ENCODE peak calls at places on chromosomes 1 and 21, in eight cellular contexts. K is neural crest cell; D is SJSA1; U is Panc1; Y is activated T-cell treated with anti-CD3 and anti-CD28 coated beads, Interleukin-2, amount 50 U/mL, for 24 hours; G is ureter; H is IMR-90; O is natural killer cell treated with Interleukin-12 subunit alpha and Interleukin-12 subunit beta and Interleukin-15 and Interleukin-18, amount 100 ng/mL, for 72 hours. Q is an unnamed sample.

GRCh38 chr21:33021667-33022066 is 4.1 kb upstream of the OLIG2 start:
- DNase-seq in K (no peak), D (no peak), U (no peak), Y (no peak), G (no peak), H (no peak), O (no peak), Q (no peak)

GRCh38 chr1:217211484-217211883 is 419.4 kb downstream of the GPATCH2 start:
- DNase-seq in K (no peak), D (no peak), U (no peak), Y (no peak), G (no peak), H (no peak), O (no peak), Q (no peak)

GRCh38 chr1:112995890-112996289 is 39.9 kb upstream of the SLC16A1 start:
- DNase-seq in K (no peak), D (no peak), U (no peak), Y (no peak), G (no peak), H (no peak), O (no peak), Q (no peak)

GRCh38 chr1:22470227-22470626 is 18.6 kb downstream of the ZBTB40 start:
- DNase-seq in K (no peak), D (no peak), U (no peak), Y (no peak), G (no peak), H (no peak), O (no peak), Q (no peak)

GRCh38 chr1:163467291-163467690 is 145.5 kb downstream of the NUF2 start:
- DNase-seq in K (no peak), D (no peak), U (no peak), Y (no peak), G (no peak), H (no peak), O (no peak), Q (no peak)

GRCh38 chr1:153626929-153627796 is at the start of gene S100A13:
- DNase-seq in K (peak), D (peak), U (no peak), Y (no peak), G (peak), H (peak), O (no peak), Q (peak)

GRCh38 chr1:196148367-196148970 is 459.8 kb downstream of the KCNT2 start:
- DNase-seq in K (no peak), D (no peak), U (peak), Y (no peak), G (no peak), H (peak), O (no peak), Q (no peak)

GRCh38 chr1:160256396-160257046 is 5.8 kb downstream of the DCAF8 start:
- DNase-seq in K (no peak), D (no peak), U (no peak), Y (no peak), G (no peak), H (peak), O (no peak), Q (peak)

GRCh38 chr1:8597455-8597854 is 220.0 kb downstream of the RERE start:
- DNase-seq in K (no peak), D (no peak), U (no peak), Y (no peak), G (no peak), H (peak), O (no peak), Q (no peak)

GRCh38 chr1:31232689-31233088 is 7.0 kb downstream of the NKAIN1 start:
- DNase-seq in K (no peak), D (no peak), U (no peak), Y (no peak), G (no peak), H (no peak), O (no peak), Q (no peak)

GRCh38 chr21:43728467-43729390 is 9.8 kb downstream of the PDXK start:
- DNase-seq in K (peak), D (peak), U (peak), Y (peak), G (peak), H (peak), O (peak), Q (peak)

GRCh38 chr1:169115891-169116585 is 9.5 kb downstream of the ATP1B1 start:
- DNase-seq in K (no peak), D (peak), U (no peak), Y (no peak), G (peak), H (peak), O (no peak), Q (no peak)

GRCh38 chr1:156136970-156137483 is 16.4 kb upstream of the SEMA4A start:
- DNase-seq in K (no peak), D (no peak), U (no peak), Y (no peak), G (no peak), H (no peak), O (no peak), Q (no peak)

GRCh38 chr1:24384251-24385090 is 29.1 kb downstream of the STPG1 start:
- DNase-seq in K (no peak), D (peak), U (no peak), Y (peak), G (peak), H (peak), O (no peak), Q (no peak)